ENCODE peak calls at places on chromosome 5, in seven cellular contexts. One of them, this sample, is unnamed.

GRCh38 chr5:174307656-174308271 is 262.3 kb downstream of the NSG2 start:
- DNase-seq in HCEC 1CT: no peak
- DNase-seq in RWPE1: no peak
- DNase-seq in NCI-H82: no peak
- DNase-seq in LHCN-M2: no peak
- DNase-seq in HuH-7: no peak
- DNase-seq in SHP77: no peak
- DNase-seq in this sample: no peak

GRCh38 chr5:139646912-139647391 is 1.2 kb upstream of the CXXC5 start:
- DNase-seq in HCEC 1CT: no peak
- DNase-seq in RWPE1: no peak
- DNase-seq in NCI-H82: peak
- DNase-seq in LHCN-M2: no peak
- DNase-seq in HuH-7: no peak
- DNase-seq in SHP77: no peak
- DNase-seq in this sample: no peak

GRCh38 chr5:148740966-148741742 is 85.3 kb upstream of the ADRB2 start:
- DNase-seq in HCEC 1CT: peak
- DNase-seq in RWPE1: peak
- DNase-seq in NCI-H82: peak
- DNase-seq in LHCN-M2: peak
- DNase-seq in HuH-7: peak
- DNase-seq in SHP77: peak
- DNase-seq in this sample: peak

GRCh38 chr5:107542428-107542827 is 128.3 kb downstream of the EFNA5 start:
- DNase-seq in HCEC 1CT: peak
- DNase-seq in RWPE1: peak
- DNase-seq in NCI-H82: peak
- DNase-seq in LHCN-M2: peak
- DNase-seq in HuH-7: peak
- DNase-seq in SHP77: peak
- DNase-seq in this sample: peak

GRCh38 chr5:66230551-66230950 is 86.5 kb downstream of the SREK1 start:
- DNase-seq in HCEC 1CT: peak
- DNase-seq in RWPE1: no peak
- DNase-seq in NCI-H82: no peak
- DNase-seq in LHCN-M2: peak
- DNase-seq in HuH-7: no peak
- DNase-seq in SHP77: peak
- DNase-seq in this sample: no peak

GRCh38 chr5:9622891-9623547 is 7.1 kb downstream of the TAS2R1 start:
- DNase-seq in HCEC 1CT: peak
- DNase-seq in RWPE1: no peak
- DNase-seq in NCI-H82: no peak
- DNase-seq in LHCN-M2: peak
- DNase-seq in HuH-7: no peak
- DNase-seq in SHP77: no peak
- DNase-seq in this sample: no peak

GRCh38 chr5:55847837-55848236 is 3.3 kb upstream of the IL31RA start:
- DNase-seq in HCEC 1CT: no peak
- DNase-seq in RWPE1: no peak
- DNase-seq in NCI-H82: no peak
- DNase-seq in LHCN-M2: no peak
- DNase-seq in HuH-7: no peak
- DNase-seq in SHP77: no peak
- DNase-seq in this sample: no peak

GRCh38 chr5:119378075-119378699 is 22.4 kb downstream of the TNFAIP8 start:
- DNase-seq in HCEC 1CT: no peak
- DNase-seq in RWPE1: no peak
- DNase-seq in NCI-H82: no peak
- DNase-seq in LHCN-M2: no peak
- DNase-seq in HuH-7: no peak
- DNase-seq in SHP77: no peak
- DNase-seq in this sample: no peak

GRCh38 chr5:168295574-168296201 is 4.2 kb downstream of the WWC1 start:
- DNase-seq in HCEC 1CT: peak
- DNase-seq in RWPE1: peak
- DNase-seq in NCI-H82: no peak
- DNase-seq in LHCN-M2: peak
- DNase-seq in HuH-7: peak
- DNase-seq in SHP77: no peak
- DNase-seq in this sample: no peak

GRCh38 chr5:14108170-14108996 is 34.8 kb upstream of the TRIO start:
- DNase-seq in HCEC 1CT: peak
- DNase-seq in RWPE1: peak
- DNase-seq in NCI-H82: peak
- DNase-seq in LHCN-M2: peak
- DNase-seq in HuH-7: peak
- DNase-seq in SHP77: peak
- DNase-seq in this sample: peak

GRCh38 chr5:179437341-179438001 is 92.2 kb upstream of the ADAMTS2 start:
- DNase-seq in HCEC 1CT: no peak
- DNase-seq in RWPE1: no peak
- DNase-seq in NCI-H82: no peak
- DNase-seq in LHCN-M2: no peak
- DNase-seq in HuH-7: no peak
- DNase-seq in SHP77: no peak
- DNase-seq in this sample: no peak

GRCh38 chr5:150190503-150190973 is 676 bp downstream of the SLC6A7 start:
- DNase-seq in HCEC 1CT: no peak
- DNase-seq in RWPE1: no peak
- DNase-seq in NCI-H82: no peak
- DNase-seq in LHCN-M2: no peak
- DNase-seq in HuH-7: no peak
- DNase-seq in SHP77: no peak
- DNase-seq in this sample: no peak

GRCh38 chr5:177327539-177328522 is 16.1 kb upstream of the MXD3 start:
- DNase-seq in HCEC 1CT: no peak
- DNase-seq in RWPE1: peak
- DNase-seq in NCI-H82: no peak
- DNase-seq in LHCN-M2: peak
- DNase-seq in HuH-7: no peak
- DNase-seq in SHP77: no peak
- DNase-seq in this sample: no peak

GRCh38 chr5:120419110-120419509 is 45.0 kb upstream of the PRR16 start:
- DNase-seq in HCEC 1CT: no peak
- DNase-seq in RWPE1: no peak
- DNase-seq in NCI-H82: no peak
- DNase-seq in LHCN-M2: peak
- DNase-seq in HuH-7: no peak
- DNase-seq in SHP77: no peak
- DNase-seq in this sample: no peak

GRCh38 chr5:149636861-149637246 is 55.6 kb downstream of the ARHGEF37 start:
- DNase-seq in HCEC 1CT: peak
- DNase-seq in RWPE1: peak
- DNase-seq in NCI-H82: peak
- DNase-seq in LHCN-M2: peak
- DNase-seq in HuH-7: peak
- DNase-seq in SHP77: peak
- DNase-seq in this sample: peak

GRCh38 chr5:96952946-96953730 is 17.3 kb downstream of the LNPEP start:
- DNase-seq in HCEC 1CT: no peak
- DNase-seq in RWPE1: no peak
- DNase-seq in NCI-H82: peak
- DNase-seq in LHCN-M2: no peak
- DNase-seq in HuH-7: no peak
- DNase-seq in SHP77: no peak
- DNase-seq in this sample: no peak

GRCh38 chr5:106521701-106522100 is 1149.0 kb downstream of the EFNA5 start:
- DNase-seq in HCEC 1CT: peak
- DNase-seq in RWPE1: no peak
- DNase-seq in NCI-H82: no peak
- DNase-seq in LHCN-M2: peak
- DNase-seq in HuH-7: no peak
- DNase-seq in SHP77: no peak
- DNase-seq in this sample: no peak

GRCh38 chr5:72584466-72584865 is 77.3 kb upstream of the ZNF366 start:
- DNase-seq in HCEC 1CT: peak
- DNase-seq in RWPE1: no peak
- DNase-seq in NCI-H82: no peak
- DNase-seq in LHCN-M2: peak
- DNase-seq in HuH-7: no peak
- DNase-seq in SHP77: no peak
- DNase-seq in this sample: no peak

GRCh38 chr5:107874810-107875209 is 204.1 kb upstream of the EFNA5 start:
- DNase-seq in HCEC 1CT: peak
- DNase-seq in RWPE1: no peak
- DNase-seq in NCI-H82: no peak
- DNase-seq in LHCN-M2: peak
- DNase-seq in HuH-7: no peak
- DNase-seq in SHP77: no peak
- DNase-seq in this sample: no peak